ENCODE peak calls at places on chromosomes 11 and 22, in four cellular contexts. W is A549, R is HepG2, G is K562. U is an unnamed sample.

GRCh38 chr22:50656122-50657070 is 16.2 kb upstream of the SHANK3 start:
- DNase-seq in W (peak; percentile 47), R (peak; percentile 58), G (no peak), U (no peak)

GRCh38 chr11:67407700-67408163 is 3.8 kb downstream of the TBC1D10C start:
- DNase-seq in W (no peak), R (no peak), G (no peak), U (no peak)

GRCh38 chr11:12195773-12196172 is 85.4 kb downstream of the MICAL2 start:
- DNase-seq in W (no peak), R (no peak), G (peak; percentile 65), U (no peak)

GRCh38 chr11:86440305-86440716 is 65.6 kb downstream of the CCDC81 start:
- DNase-seq in W (no peak), R (no peak), G (no peak), U (no peak)

GRCh38 chr11:103792981-103793468 is 243.4 kb upstream of the DDI1 start:
- DNase-seq in W (peak; percentile 73), R (no peak), G (no peak), U (no peak)

GRCh38 chr22:22944268-22944985 is 56.8 kb downstream of the IGLL5 start:
- DNase-seq in W (no peak), R (no peak), G (no peak), U (no peak)

GRCh38 chr11:11157201-11157600 is 195.8 kb downstream of the CSNK2A3 start:
- DNase-seq in W (peak; percentile 37), R (peak; percentile 33), G (peak; percentile 41), U (no peak)

GRCh38 chr11:111064118-111064517 is 181.4 kb upstream of the POU2AF2 start:
- DNase-seq in W (no peak), R (no peak), G (no peak), U (no peak)

GRCh38 chr22:39220897-39221850 is 23.6 kb downstream of the PDGFB start:
- DNase-seq in W (no peak), R (no peak), G (no peak), U (no peak)

GRCh38 chr11:112345166-112345565 is 84.5 kb upstream of the PLET1 start:
- DNase-seq in W (no peak), R (no peak), G (no peak), U (no peak)

GRCh38 chr22:30192427-30192826 is 54.1 kb downstream of the LIF start:
- DNase-seq in W (no peak), R (no peak), G (no peak), U (no peak)

GRCh38 chr11:77083553-77084245 is 16.9 kb downstream of the CAPN5 start:
- DNase-seq in W (no peak), R (no peak), G (no peak), U (no peak)

GRCh38 chr11:77084581-77085191 is 17.9 kb downstream of the CAPN5 start:
- DNase-seq in W (no peak), R (no peak), G (no peak), U (no peak)

GRCh38 chr11:77081976-77082836 is 15.4 kb downstream of the CAPN5 start:
- DNase-seq in W (no peak), R (no peak), G (no peak), U (no peak)

GRCh38 chr11:77081381-77081851 is 14.6 kb downstream of the CAPN5 start:
- DNase-seq in W (no peak), R (no peak), G (no peak), U (no peak)

GRCh38 chr11:77082838-77083552 is 16.2 kb downstream of the CAPN5 start:
- DNase-seq in W (no peak), R (no peak), G (no peak), U (no peak)
- TF ChIP-seq CHD4 in W (no peak), R (no peak), G (no peak), U (no peak)

DNA sequence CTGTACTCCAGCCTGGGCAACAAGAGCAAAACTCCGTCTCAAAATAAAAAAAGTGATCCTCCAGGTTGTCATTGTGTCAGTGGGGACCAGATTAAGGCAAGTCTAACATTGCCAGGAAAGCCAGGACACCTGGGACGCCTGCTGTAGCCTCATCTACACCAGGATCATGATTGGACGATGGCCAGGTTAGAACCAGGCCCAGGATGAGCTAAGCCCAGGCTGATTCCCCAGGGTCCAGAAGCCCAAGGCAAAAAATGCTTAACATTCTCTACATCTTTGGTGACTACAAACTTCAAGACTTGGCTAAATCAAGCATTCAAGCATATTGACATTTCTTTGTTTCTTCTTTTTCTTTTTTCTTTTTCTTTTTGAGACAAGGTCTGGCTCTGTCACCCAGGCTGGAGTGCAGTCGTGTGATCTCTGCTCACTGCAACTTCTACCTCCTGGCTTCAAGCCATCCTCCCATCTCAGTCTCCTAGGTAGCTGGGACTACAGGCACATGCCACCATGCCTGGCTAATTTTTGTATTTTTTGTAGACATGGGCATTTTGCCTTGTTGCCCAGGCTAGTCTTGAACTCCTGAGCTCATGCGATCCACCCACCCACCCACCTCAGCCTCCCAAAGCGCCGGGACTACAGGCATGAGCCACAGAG is 12.7 kb upstream of the PTPRJ start:
- DNase-seq in W (no peak), R (no peak), G (no peak), U (no peak)
- H3K4me2 ChIP-seq in W (no peak overlapping the region), R (no peak overlapping the region), G (no peak overlapping the region), U (no peak overlapping the region)

DNA sequence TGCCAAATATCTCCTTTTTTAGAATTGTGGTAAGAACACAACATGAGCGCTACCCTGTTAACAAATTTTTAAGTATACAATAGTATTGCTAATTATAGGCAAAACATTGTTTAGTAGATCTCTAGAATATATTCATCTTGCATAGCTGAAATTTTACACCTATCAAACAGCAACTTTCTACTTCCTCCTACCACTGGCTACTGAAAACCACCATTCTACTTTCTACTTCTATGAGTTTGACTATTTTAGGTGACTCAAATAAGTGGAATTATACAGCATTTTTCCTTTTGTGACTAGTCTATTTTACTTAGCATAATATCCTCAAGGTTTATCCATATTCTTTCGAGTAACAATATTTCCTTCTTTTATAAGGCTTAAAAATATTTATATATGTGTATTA is 128.4 kb downstream of the FAM76B start:
- DNase-seq in W (no peak), R (no peak), G (no peak), U (no peak)
- TF ChIP-seq CHD4 in W (no peak), R (no peak), G (no peak), U (no peak)

GRCh38 chr22:28980326-28980725 is 81.3 kb downstream of the C22orf31 start:
- DNase-seq in W (no peak), R (no peak), G (no peak), U (no peak)

GRCh38 chr22:28978158-28978557 is 83.5 kb downstream of the C22orf31 start:
- DNase-seq in W (no peak), R (no peak), G (peak; percentile 8), U (no peak)

GRCh38 chr22:28977481-28977971 is 84.1 kb downstream of the C22orf31 start:
- DNase-seq in W (peak; percentile 17), R (peak; percentile 89), G (no peak), U (no peak)

GRCh38 chr22:28977050-28977449 is 84.6 kb downstream of the C22orf31 start:
- DNase-seq in W (no peak), R (no peak), G (no peak), U (no peak)

DNA sequence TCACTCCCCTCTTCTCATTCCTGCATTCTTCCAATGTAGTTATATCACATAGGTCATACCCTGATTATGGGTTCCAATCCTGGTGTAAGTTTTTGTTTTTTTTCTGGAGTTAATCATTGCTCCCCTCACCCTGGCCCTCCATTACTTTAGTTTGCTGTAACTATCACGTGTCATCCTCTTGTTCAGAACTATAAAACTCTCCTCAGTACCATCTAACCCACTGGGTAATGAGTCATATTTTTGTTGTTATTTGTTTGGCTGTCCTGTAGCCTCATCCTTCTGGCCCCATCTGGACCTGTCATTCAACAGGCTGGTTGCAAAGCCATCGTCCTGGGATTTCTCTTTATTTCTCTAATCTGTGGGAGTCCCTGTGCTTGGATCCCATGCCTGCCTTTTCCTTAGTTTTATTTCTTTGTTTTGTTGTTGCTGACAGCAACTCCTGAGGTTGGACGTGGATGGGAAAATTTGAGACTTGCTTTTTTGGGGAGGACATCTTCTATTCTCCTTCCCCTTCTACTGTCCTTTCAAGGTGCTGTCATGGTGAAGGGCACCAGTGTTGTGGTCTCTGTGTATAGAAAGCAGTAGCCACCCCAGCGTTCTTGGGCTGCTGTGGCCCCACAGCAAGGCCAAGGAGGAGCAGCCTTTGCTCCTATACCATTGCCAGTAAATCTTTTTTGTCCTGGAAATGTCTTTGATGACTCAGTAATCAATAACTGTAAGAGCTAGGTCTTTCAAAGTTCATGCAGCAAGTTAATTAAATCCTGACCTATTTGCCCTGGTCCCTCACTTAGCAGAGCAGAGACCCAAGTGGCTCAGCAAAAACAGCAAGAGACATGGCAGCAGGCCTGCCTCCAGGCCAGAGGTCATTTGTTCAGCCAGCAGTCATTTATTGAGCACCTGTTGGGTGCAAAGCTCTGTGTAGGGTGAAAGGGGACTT is 82.5 kb downstream of the C22orf31 start:
- DNase-seq in W (no peak), R (no peak), G (no peak), U (no peak)
- H3K4me2 ChIP-seq in W (peak overlapping the region; percentile 90), R (peak overlapping the region; percentile 59), G (no peak overlapping the region), U (no peak overlapping the region)

DNA sequence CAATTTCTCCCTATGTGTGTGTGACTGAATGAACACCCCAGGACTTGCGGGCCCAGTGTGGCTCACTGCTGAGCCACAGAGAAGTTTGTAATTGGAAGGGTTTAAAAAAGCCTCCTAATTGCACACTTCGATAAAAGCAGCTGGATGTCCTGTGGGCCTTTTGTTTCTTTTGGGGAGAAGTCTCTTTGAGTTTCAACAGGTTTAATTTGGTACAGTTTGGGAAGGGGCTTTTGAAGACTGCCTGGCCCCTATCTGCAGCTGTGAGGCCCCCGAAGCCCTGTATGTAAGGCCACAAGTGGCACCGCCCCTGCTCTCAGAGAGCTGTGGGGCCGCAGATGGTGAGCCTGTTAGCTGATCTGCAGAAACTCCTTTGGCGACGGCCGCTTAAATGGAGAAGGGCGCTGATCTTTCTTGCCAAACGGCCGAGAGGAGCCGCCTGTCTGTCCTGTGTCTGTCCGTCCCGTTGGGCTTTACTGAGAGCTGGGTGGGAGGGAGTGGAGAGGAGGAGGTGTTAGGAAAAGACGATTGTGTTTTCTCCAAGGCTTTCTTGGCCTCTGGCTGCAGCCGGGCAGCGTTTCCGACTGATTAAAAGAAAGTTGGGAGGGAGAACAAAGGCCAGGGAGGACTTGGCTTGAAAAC is 2.1 kb downstream of the FBLN1 start:
- DNase-seq in W (no peak), R (no peak), G (no peak), U (no peak)
- TF ChIP-seq CHD4 in W (no peak), R (no peak), G (no peak), U (no peak)

GRCh38 chr22:37547249-37547741 is 13.0 kb upstream of the CDC42EP1 start:
- DNase-seq in W (no peak), R (no peak), G (no peak), U (no peak)

GRCh38 chr22:37545703-37546435 is 14.4 kb upstream of the CDC42EP1 start:
- DNase-seq in W (peak; percentile 87), R (peak; percentile 91), G (no peak), U (no peak)

GRCh38 chr22:37542959-37543358 is 17.3 kb upstream of the CDC42EP1 start:
- DNase-seq in W (no peak), R (no peak), G (no peak), U (no peak)

GRCh38 chr22:37546436-37547248 is 13.6 kb upstream of the CDC42EP1 start:
- DNase-seq in W (no peak), R (peak; percentile 67), G (no peak), U (no peak)

DNA sequence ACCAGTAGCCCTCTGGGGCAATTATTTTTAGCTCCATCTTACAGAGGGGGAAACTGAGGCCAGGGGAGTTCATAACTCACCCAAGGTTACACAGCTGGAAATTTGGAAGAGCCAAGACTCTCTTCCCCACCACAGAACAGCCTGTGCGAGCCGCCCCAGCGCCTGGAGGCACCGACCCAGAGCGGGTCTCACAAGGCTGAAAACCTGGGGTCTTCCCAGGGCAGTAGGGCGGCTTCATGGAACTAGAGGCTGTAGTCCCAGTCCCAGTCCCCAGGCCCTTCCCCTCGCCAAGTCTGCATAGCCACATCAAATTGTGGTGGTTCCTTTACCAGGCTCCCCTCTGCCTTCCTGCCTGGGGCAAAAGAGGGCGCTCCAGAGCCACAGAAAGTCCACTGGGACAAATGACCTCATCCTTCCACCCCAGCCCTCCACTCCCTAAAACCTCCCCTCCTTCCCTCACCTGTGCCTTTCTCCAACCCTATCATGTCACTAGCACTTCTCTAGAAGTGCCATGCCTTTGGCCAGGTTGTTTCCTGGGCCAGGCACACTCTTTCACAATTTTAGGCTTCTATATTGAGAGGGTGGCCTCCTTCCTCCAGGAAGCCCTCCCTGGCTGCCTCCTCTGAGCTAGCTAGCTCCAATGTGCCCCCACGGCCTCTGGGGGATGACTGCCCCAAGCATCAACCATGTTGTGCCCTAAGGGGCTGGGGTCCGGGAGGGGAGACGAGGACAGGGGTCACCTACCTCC is 15.2 kb upstream of the CDC42EP1 start:
- DNase-seq in W (peak; percentile 73), R (peak; percentile 81), G (peak; percentile 71), U (no peak)
- H3K4me2 ChIP-seq in W (peak overlapping the region; percentile 80), R (peak overlapping the region; percentile 75), G (no peak overlapping the region), U (no peak overlapping the region)

U was measured in GM12878.